ENCODE peak calls at places on chromosomes 4 and X, in seven cellular contexts. One of them, this sample, is unnamed.

GRCh38 chr4:81789741-81790402 is 318.2 kb upstream of the RASGEF1B start:
- DNase-seq in AG04449: no peak
- DNase-seq in bronchial epithelial cell: no peak
- DNase-seq in mucosa of descending colon: no peak
- DNase-seq in neural progenitor cell: no peak
- DNase-seq in fibroblast of lung: no peak
- DNase-seq in upper lobe of right lung: no peak
- DNase-seq in this sample: no peak

GRCh38 chr4:47933798-47934197 is 19.4 kb upstream of the NFXL1 start:
- DNase-seq in mucosa of descending colon: no peak
- DNase-seq in AG04449: no peak
- DNase-seq in upper lobe of right lung: no peak
- DNase-seq in bronchial epithelial cell: peak; percentile 51
- DNase-seq in fibroblast of lung: peak; percentile 76
- DNase-seq in neural progenitor cell: peak; percentile 53
- DNase-seq in this sample: peak; percentile 34

GRCh38 chrX:120769576-120770341 is 105.9 kb downstream of the CT47B1 start:
- DNase-seq in fibroblast of lung: peak; percentile 71
- DNase-seq in upper lobe of right lung: no peak
- DNase-seq in bronchial epithelial cell: peak; percentile 73
- DNase-seq in mucosa of descending colon: no peak
- DNase-seq in AG04449: no peak
- DNase-seq in neural progenitor cell: peak; percentile 37
- DNase-seq in this sample: peak; percentile 26

GRCh38 chrX:3609800-3610199 is 103.6 kb downstream of the PRKX start:
- DNase-seq in mucosa of descending colon: no peak
- DNase-seq in neural progenitor cell: no peak
- DNase-seq in upper lobe of right lung: no peak
- DNase-seq in AG04449: peak; percentile 71
- DNase-seq in fibroblast of lung: peak; percentile 22
- DNase-seq in bronchial epithelial cell: peak; percentile 57
- DNase-seq in this sample: no peak

GRCh38 chrX:51860679-51861078 is 32.7 kb upstream of the MAGED1 start:
- DNase-seq in neural progenitor cell: peak; percentile 52
- DNase-seq in fibroblast of lung: peak; percentile 45
- DNase-seq in bronchial epithelial cell: peak; percentile 33
- DNase-seq in upper lobe of right lung: no peak
- DNase-seq in mucosa of descending colon: no peak
- DNase-seq in AG04449: no peak
- DNase-seq in this sample: no peak

GRCh38 chr4:105710678-105711077 is 2.1 kb downstream of the GSTCD start:
- DNase-seq in mucosa of descending colon: no peak
- DNase-seq in upper lobe of right lung: no peak
- DNase-seq in fibroblast of lung: peak; percentile 17
- DNase-seq in neural progenitor cell: no peak
- DNase-seq in bronchial epithelial cell: no peak
- DNase-seq in AG04449: no peak
- DNase-seq in this sample: no peak

GRCh38 chr4:13984996-13985780 is 357.7 kb upstream of the BOD1L1 start:
- DNase-seq in mucosa of descending colon: no peak
- DNase-seq in bronchial epithelial cell: no peak
- DNase-seq in fibroblast of lung: peak; percentile 81
- DNase-seq in upper lobe of right lung: no peak
- DNase-seq in AG04449: no peak
- DNase-seq in neural progenitor cell: no peak
- DNase-seq in this sample: no peak

GRCh38 chrX:40809210-40809609 is 73.9 kb upstream of the MED14 start:
- DNase-seq in upper lobe of right lung: no peak
- DNase-seq in neural progenitor cell: no peak
- DNase-seq in mucosa of descending colon: no peak
- DNase-seq in bronchial epithelial cell: peak; percentile 20
- DNase-seq in AG04449: no peak
- DNase-seq in fibroblast of lung: peak; percentile 11
- DNase-seq in this sample: no peak

GRCh38 chr4:150117094-150117493 is 38.8 kb downstream of the DCLK2 start:
- DNase-seq in fibroblast of lung: no peak
- DNase-seq in bronchial epithelial cell: no peak
- DNase-seq in neural progenitor cell: no peak
- DNase-seq in mucosa of descending colon: no peak
- DNase-seq in upper lobe of right lung: no peak
- DNase-seq in AG04449: no peak
- DNase-seq in this sample: no peak

GRCh38 chrX:104343408-104344129 is 88.8 kb upstream of the ESX1 start:
- DNase-seq in fibroblast of lung: peak; percentile 74
- DNase-seq in mucosa of descending colon: peak; percentile 27
- DNase-seq in neural progenitor cell: peak; percentile 62
- DNase-seq in AG04449: no peak
- DNase-seq in bronchial epithelial cell: peak; percentile 61
- DNase-seq in upper lobe of right lung: no peak
- DNase-seq in this sample: peak; percentile 24

GRCh38 chrX:123424546-123424945 is 240.5 kb downstream of the GRIA3 start:
- DNase-seq in upper lobe of right lung: no peak
- DNase-seq in mucosa of descending colon: no peak
- DNase-seq in AG04449: no peak
- DNase-seq in bronchial epithelial cell: peak; percentile 72
- DNase-seq in fibroblast of lung: peak; percentile 59
- DNase-seq in neural progenitor cell: no peak
- DNase-seq in this sample: no peak

GRCh38 chr4:6270691-6271121 is 1.1 kb downstream of the WFS1 start:
- DNase-seq in neural progenitor cell: no peak
- DNase-seq in fibroblast of lung: peak; percentile 51
- DNase-seq in upper lobe of right lung: no peak
- DNase-seq in bronchial epithelial cell: no peak
- DNase-seq in mucosa of descending colon: no peak
- DNase-seq in AG04449: no peak
- DNase-seq in this sample: no peak

GRCh38 chrX:30643313-30643821 is 9.9 kb upstream of the GK start:
- DNase-seq in fibroblast of lung: peak; percentile 88
- DNase-seq in AG04449: peak; percentile 49
- DNase-seq in bronchial epithelial cell: peak; percentile 44
- DNase-seq in mucosa of descending colon: no peak
- DNase-seq in upper lobe of right lung: no peak
- DNase-seq in neural progenitor cell: no peak
- DNase-seq in this sample: no peak

GRCh38 chr4:112361181-112361791 is 64.1 kb downstream of the ALPK1 start:
- DNase-seq in upper lobe of right lung: no peak
- DNase-seq in AG04449: no peak
- DNase-seq in mucosa of descending colon: no peak
- DNase-seq in neural progenitor cell: peak; percentile 64
- DNase-seq in bronchial epithelial cell: peak; percentile 42
- DNase-seq in fibroblast of lung: no peak
- DNase-seq in this sample: no peak

GRCh38 chr4:157992038-157992706 is 180.7 kb downstream of the GASK1B start:
- DNase-seq in mucosa of descending colon: no peak
- DNase-seq in neural progenitor cell: peak; percentile 72
- DNase-seq in fibroblast of lung: peak; percentile 91
- DNase-seq in AG04449: no peak
- DNase-seq in upper lobe of right lung: no peak
- DNase-seq in bronchial epithelial cell: peak; percentile 73
- DNase-seq in this sample: peak; percentile 27

GRCh38 chr4:88949605-88950004 is 107.4 kb downstream of the FAM13A start:
- DNase-seq in fibroblast of lung: no peak
- DNase-seq in AG04449: no peak
- DNase-seq in mucosa of descending colon: no peak
- DNase-seq in upper lobe of right lung: no peak
- DNase-seq in neural progenitor cell: no peak
- DNase-seq in bronchial epithelial cell: no peak
- DNase-seq in this sample: no peak

GRCh38 chrX:130552444-130553073 is 150.8 kb downstream of the RBMX2 start:
- DNase-seq in neural progenitor cell: no peak
- DNase-seq in AG04449: no peak
- DNase-seq in upper lobe of right lung: no peak
- DNase-seq in mucosa of descending colon: no peak
- DNase-seq in bronchial epithelial cell: no peak
- DNase-seq in fibroblast of lung: no peak
- DNase-seq in this sample: no peak

GRCh38 chrX:17374619-17375360 is at the start of gene NHS:
- DNase-seq in mucosa of descending colon: peak; percentile 80
- DNase-seq in neural progenitor cell: peak; percentile 90
- DNase-seq in bronchial epithelial cell: peak; percentile 85
- DNase-seq in AG04449: no peak
- DNase-seq in upper lobe of right lung: peak; percentile 72
- DNase-seq in fibroblast of lung: peak; percentile 78
- DNase-seq in this sample: peak; percentile 69

GRCh38 chrX:15072880-15073279 is 197.0 kb downstream of the ASB9 start:
- DNase-seq in mucosa of descending colon: no peak
- DNase-seq in fibroblast of lung: no peak
- DNase-seq in AG04449: no peak
- DNase-seq in upper lobe of right lung: no peak
- DNase-seq in neural progenitor cell: no peak
- DNase-seq in bronchial epithelial cell: no peak
- DNase-seq in this sample: no peak

GRCh38 chrX:20547649-20548051 is 280.9 kb upstream of the RPS6KA3 start:
- DNase-seq in mucosa of descending colon: peak; percentile 70
- DNase-seq in neural progenitor cell: no peak
- DNase-seq in fibroblast of lung: peak; percentile 74
- DNase-seq in AG04449: peak; percentile 21
- DNase-seq in bronchial epithelial cell: peak; percentile 16
- DNase-seq in upper lobe of right lung: no peak
- DNase-seq in this sample: no peak

GRCh38 chr4:115548123-115548522 is 434.7 kb upstream of the NDST4 start:
- DNase-seq in upper lobe of right lung: no peak
- DNase-seq in bronchial epithelial cell: no peak
- DNase-seq in neural progenitor cell: no peak
- DNase-seq in mucosa of descending colon: no peak
- DNase-seq in AG04449: no peak
- DNase-seq in fibroblast of lung: no peak
- DNase-seq in this sample: no peak

GRCh38 chr4:140154572-140154891 is 548 bp upstream of the MAML3 start:
- DNase-seq in fibroblast of lung: no peak
- DNase-seq in mucosa of descending colon: no peak
- DNase-seq in upper lobe of right lung: no peak
- DNase-seq in neural progenitor cell: no peak
- DNase-seq in AG04449: no peak
- DNase-seq in bronchial epithelial cell: no peak
- DNase-seq in this sample: no peak

GRCh38 chr4:140152760-140153418 is 1.1 kb downstream of the MAML3 start:
- DNase-seq in mucosa of descending colon: peak; percentile 79
- DNase-seq in AG04449: no peak
- DNase-seq in fibroblast of lung: peak; percentile 49
- DNase-seq in neural progenitor cell: peak; percentile 71
- DNase-seq in upper lobe of right lung: peak; percentile 84
- DNase-seq in bronchial epithelial cell: peak; percentile 38
- DNase-seq in this sample: no peak

GRCh38 chr4:140153419-140153743 is 603 bp downstream of the MAML3 start:
- DNase-seq in bronchial epithelial cell: no peak
- DNase-seq in AG04449: no peak
- DNase-seq in fibroblast of lung: no peak
- DNase-seq in neural progenitor cell: no peak
- DNase-seq in mucosa of descending colon: no peak
- DNase-seq in upper lobe of right lung: no peak
- DNase-seq in this sample: no peak

GRCh38 chr4:140152015-140152703 is 1.8 kb downstream of the MAML3 start:
- DNase-seq in fibroblast of lung: no peak
- DNase-seq in neural progenitor cell: peak; percentile 76
- DNase-seq in upper lobe of right lung: peak; percentile 92
- DNase-seq in AG04449: no peak
- DNase-seq in bronchial epithelial cell: no peak
- DNase-seq in mucosa of descending colon: peak; percentile 89
- DNase-seq in this sample: peak; percentile 67

GRCh38 chr4:140153744-140154571 is at the start of gene MAML3:
- DNase-seq in fibroblast of lung: peak; percentile 98
- DNase-seq in AG04449: peak; percentile 79
- DNase-seq in mucosa of descending colon: peak; percentile 97
- DNase-seq in bronchial epithelial cell: peak; percentile 70
- DNase-seq in upper lobe of right lung: peak; percentile 97
- DNase-seq in neural progenitor cell: peak; percentile 96
- DNase-seq in this sample: no peak
- TF ChIP-seq CTCF in fibroblast of lung: no peak
- TF ChIP-seq CTCF in AG04449: no peak
- TF ChIP-seq CTCF in mucosa of descending colon: no peak
- TF ChIP-seq CTCF in bronchial epithelial cell: no peak
- TF ChIP-seq CTCF in upper lobe of right lung: no peak
- TF ChIP-seq CTCF in neural progenitor cell: no peak
- TF ChIP-seq CTCF in this sample: no peak

DNA sequence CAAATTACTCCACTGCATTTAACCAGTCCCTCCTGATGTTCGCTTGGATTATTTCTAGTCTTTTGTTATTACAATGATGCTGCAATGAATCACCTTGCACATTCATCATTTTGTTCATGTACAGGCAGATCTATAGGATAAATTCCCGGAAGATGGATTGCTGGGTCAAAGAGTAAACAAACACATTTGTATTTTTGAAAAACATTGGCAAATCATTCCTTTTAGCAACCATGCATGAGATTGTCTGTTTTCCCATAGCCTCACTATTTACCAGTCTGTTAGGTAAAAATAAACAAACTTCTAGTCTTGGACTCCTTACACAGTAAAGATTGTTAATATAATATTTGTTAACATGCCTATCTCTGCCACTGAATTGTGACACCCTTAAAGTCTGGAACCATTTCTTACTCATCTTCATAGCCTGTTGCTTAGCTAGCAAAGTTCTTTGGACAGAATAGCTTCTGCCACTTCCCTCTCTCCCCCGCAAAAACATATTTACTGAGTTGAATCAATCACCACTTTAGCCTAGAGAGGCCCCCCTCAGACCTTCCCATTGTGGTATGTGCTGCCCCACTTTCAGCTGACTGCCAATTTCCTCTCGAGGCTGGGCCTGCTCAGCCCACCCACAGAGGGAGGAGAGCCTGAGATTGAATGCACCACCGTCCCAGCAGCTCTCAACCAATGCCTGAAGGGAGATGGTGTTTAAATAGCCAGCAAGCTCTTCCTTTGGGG is 108.4 kb upstream of the ATXN3L start:
- DNase-seq in mucosa of descending colon: no peak
- DNase-seq in AG04449: peak; percentile 61
- DNase-seq in fibroblast of lung: peak; percentile 41
- DNase-seq in bronchial epithelial cell: peak; percentile 94
- DNase-seq in neural progenitor cell: peak; percentile 39
- DNase-seq in upper lobe of right lung: no peak
- DNase-seq in this sample: peak; percentile 69
- TF ChIP-seq CTCF in mucosa of descending colon: no peak
- TF ChIP-seq CTCF in AG04449: no peak
- TF ChIP-seq CTCF in fibroblast of lung: no peak
- TF ChIP-seq CTCF in bronchial epithelial cell: no peak
- TF ChIP-seq CTCF in neural progenitor cell: no peak
- TF ChIP-seq CTCF in upper lobe of right lung: no peak
- TF ChIP-seq CTCF in this sample: no peak

GRCh38 chr4:159428975-159429692 is 326.3 kb downstream of the RAPGEF2 start:
- DNase-seq in upper lobe of right lung: no peak
- DNase-seq in bronchial epithelial cell: no peak
- DNase-seq in AG04449: no peak
- DNase-seq in mucosa of descending colon: no peak
- DNase-seq in fibroblast of lung: no peak
- DNase-seq in neural progenitor cell: no peak
- DNase-seq in this sample: no peak
- TF ChIP-seq CTCF in upper lobe of right lung: no peak
- TF ChIP-seq CTCF in bronchial epithelial cell: no peak
- TF ChIP-seq CTCF in AG04449: no peak
- TF ChIP-seq CTCF in mucosa of descending colon: no peak
- TF ChIP-seq CTCF in fibroblast of lung: no peak
- TF ChIP-seq CTCF in neural progenitor cell: no peak
- TF ChIP-seq CTCF in this sample: no peak

DNA sequence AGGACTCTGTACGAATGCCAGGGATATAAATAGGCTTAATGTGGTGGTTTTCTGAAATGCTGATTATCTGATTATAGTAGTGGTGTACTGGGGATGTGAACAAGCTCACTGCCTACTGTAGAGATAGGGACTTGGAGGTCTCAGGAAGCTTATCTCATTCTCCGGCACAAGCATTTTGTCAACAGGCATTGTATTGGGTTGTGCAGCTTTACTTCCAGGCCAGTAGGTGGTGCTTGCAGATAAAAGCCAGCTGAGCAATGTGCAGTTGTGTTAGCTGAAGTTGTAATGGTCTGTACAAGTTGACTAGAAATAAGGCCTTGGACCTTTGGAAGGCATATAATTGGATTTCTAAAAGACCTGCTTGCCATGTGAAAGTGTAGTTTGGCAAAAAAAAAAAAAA is 49.5 kb upstream of the TMLHE start:
- DNase-seq in neural progenitor cell: peak; percentile 26
- DNase-seq in AG04449: no peak
- DNase-seq in bronchial epithelial cell: peak; percentile 30
- DNase-seq in mucosa of descending colon: no peak
- DNase-seq in fibroblast of lung: no peak
- DNase-seq in upper lobe of right lung: no peak
- DNase-seq in this sample: no peak
- TF ChIP-seq CTCF in neural progenitor cell: peak; percentile 39
- TF ChIP-seq CTCF in AG04449: no peak
- TF ChIP-seq CTCF in bronchial epithelial cell: peak; percentile 60
- TF ChIP-seq CTCF in mucosa of descending colon: no peak
- TF ChIP-seq CTCF in fibroblast of lung: peak; percentile 23
- TF ChIP-seq CTCF in upper lobe of right lung: peak; percentile 18
- TF ChIP-seq CTCF in this sample: no peak